ENCODE peak calls at places on chromosome 5, in ten cellular contexts. One of them, this sample, is unnamed.
A peak's percentile ranks its signal among the peaks of the same experiment; 100 is the strongest.

GRCh38 chr5:129063483-129064136 is 30.9 kb upstream of the ISOC1 start:
- DNase-seq in HCT116: no peak
- DNase-seq in WTC11: no peak
- DNase-seq in A549: no peak
- DNase-seq in SK-N-SH: peak; percentile 54
- DNase-seq in H1: no peak
- DNase-seq in HepG2: no peak
- DNase-seq in NB4: no peak
- DNase-seq in K562: no peak
- DNase-seq in GM12878: no peak
- DNase-seq in this sample: peak; percentile 74

GRCh38 chr5:181043285-181044092 is 3.4 kb downstream of the BTNL9 start:
- DNase-seq in HCT116: no peak
- DNase-seq in WTC11: no peak
- DNase-seq in A549: peak; percentile 43
- DNase-seq in SK-N-SH: no peak
- DNase-seq in H1: no peak
- DNase-seq in HepG2: no peak
- DNase-seq in NB4: no peak
- DNase-seq in K562: peak; percentile 31
- DNase-seq in GM12878: no peak
- DNase-seq in this sample: no peak

GRCh38 chr5:176542596-176543427 is 5.6 kb upstream of the RNF44 start:
- DNase-seq in HCT116: no peak
- DNase-seq in WTC11: peak; percentile 50
- DNase-seq in A549: no peak
- DNase-seq in SK-N-SH: peak; percentile 89
- DNase-seq in H1: peak; percentile 84
- DNase-seq in HepG2: no peak
- DNase-seq in NB4: peak; percentile 72
- DNase-seq in K562: peak; percentile 85
- DNase-seq in GM12878: no peak
- DNase-seq in this sample: no peak

GRCh38 chr5:89849819-89850515 is 559.6 kb downstream of the CETN3 start:
- DNase-seq in HCT116: no peak
- DNase-seq in WTC11: peak; percentile 29
- DNase-seq in A549: no peak
- DNase-seq in SK-N-SH: no peak
- DNase-seq in H1: no peak
- DNase-seq in HepG2: no peak
- DNase-seq in NB4: no peak
- DNase-seq in K562: no peak
- DNase-seq in GM12878: no peak
- DNase-seq in this sample: no peak

GRCh38 chr5:180563994-180564393 is 27.3 kb downstream of the SCGB3A1 start:
- DNase-seq in HCT116: no peak
- DNase-seq in WTC11: no peak
- DNase-seq in A549: no peak
- DNase-seq in SK-N-SH: no peak
- DNase-seq in H1: no peak
- DNase-seq in HepG2: no peak
- DNase-seq in NB4: no peak
- DNase-seq in K562: no peak
- DNase-seq in GM12878: peak; percentile 12
- DNase-seq in this sample: no peak

GRCh38 chr5:109739741-109740140 is 50.0 kb downstream of the MAN2A1 start:
- DNase-seq in HCT116: no peak
- DNase-seq in WTC11: peak; percentile 21
- DNase-seq in A549: no peak
- DNase-seq in SK-N-SH: no peak
- DNase-seq in H1: no peak
- DNase-seq in HepG2: no peak
- DNase-seq in NB4: no peak
- DNase-seq in K562: no peak
- DNase-seq in GM12878: no peak
- DNase-seq in this sample: peak; percentile 56

GRCh38 chr5:159003045-159004030 is 96.4 kb downstream of the EBF1 start:
- DNase-seq in HCT116: no peak
- DNase-seq in WTC11: no peak
- DNase-seq in A549: peak; percentile 13
- DNase-seq in SK-N-SH: no peak
- DNase-seq in H1: no peak
- DNase-seq in HepG2: no peak
- DNase-seq in NB4: no peak
- DNase-seq in K562: no peak
- DNase-seq in GM12878: no peak
- DNase-seq in this sample: peak; percentile 40

GRCh38 chr5:31220968-31221367 is 27.5 kb downstream of the CDH6 start:
- DNase-seq in HCT116: no peak
- DNase-seq in WTC11: no peak
- DNase-seq in A549: no peak
- DNase-seq in SK-N-SH: no peak
- DNase-seq in H1: no peak
- DNase-seq in HepG2: peak; percentile 12
- DNase-seq in NB4: no peak
- DNase-seq in K562: no peak
- DNase-seq in GM12878: no peak
- DNase-seq in this sample: no peak

GRCh38 chr5:117488976-117489500 is 914.4 kb upstream of the SEMA6A start:
- DNase-seq in HCT116: no peak
- DNase-seq in WTC11: no peak
- DNase-seq in A549: no peak
- DNase-seq in SK-N-SH: no peak
- DNase-seq in H1: no peak
- DNase-seq in HepG2: no peak
- DNase-seq in NB4: no peak
- DNase-seq in K562: no peak
- DNase-seq in GM12878: no peak
- DNase-seq in this sample: no peak

GRCh38 chr5:78252715-78253114 is 41.8 kb downstream of the AP3B1 start:
- DNase-seq in HCT116: no peak
- DNase-seq in WTC11: no peak
- DNase-seq in A549: no peak
- DNase-seq in SK-N-SH: no peak
- DNase-seq in H1: no peak
- DNase-seq in HepG2: no peak
- DNase-seq in NB4: no peak
- DNase-seq in K562: no peak
- DNase-seq in GM12878: no peak
- DNase-seq in this sample: no peak

GRCh38 chr5:165135551-165135950 is 1630.1 kb downstream of the MAT2B start:
- DNase-seq in HCT116: no peak
- DNase-seq in WTC11: no peak
- DNase-seq in A549: no peak
- DNase-seq in SK-N-SH: peak; percentile 3
- DNase-seq in H1: no peak
- DNase-seq in HepG2: no peak
- DNase-seq in NB4: no peak
- DNase-seq in K562: no peak
- DNase-seq in GM12878: no peak
- DNase-seq in this sample: no peak

GRCh38 chr5:141799507-141800167 is 78.6 kb downstream of the PCDH1 start:
- DNase-seq in HCT116: no peak
- DNase-seq in WTC11: no peak
- DNase-seq in A549: no peak
- DNase-seq in SK-N-SH: no peak
- DNase-seq in H1: no peak
- DNase-seq in HepG2: no peak
- DNase-seq in NB4: no peak
- DNase-seq in K562: no peak
- DNase-seq in GM12878: no peak
- DNase-seq in this sample: no peak

GRCh38 chr5:111670826-111671492 is 86.0 kb downstream of the NREP start:
- DNase-seq in HCT116: no peak
- DNase-seq in WTC11: no peak
- DNase-seq in A549: no peak
- DNase-seq in SK-N-SH: no peak
- DNase-seq in H1: no peak
- DNase-seq in HepG2: no peak
- DNase-seq in NB4: no peak
- DNase-seq in K562: no peak
- DNase-seq in GM12878: no peak
- DNase-seq in this sample: peak; percentile 15
- TF ChIP-seq MAX in HCT116: no peak
- TF ChIP-seq MAX in WTC11: no peak
- TF ChIP-seq MAX in A549: no peak
- TF ChIP-seq MAX in SK-N-SH: no peak
- TF ChIP-seq MAX in H1: no peak
- TF ChIP-seq MAX in HepG2: no peak
- TF ChIP-seq MAX in NB4: no peak
- TF ChIP-seq MAX in K562: no peak
- TF ChIP-seq MAX in GM12878: no peak
- TF ChIP-seq MAX in this sample: no peak

GRCh38 chr5:1010181-1010510 is 1.5 kb downstream of the NKD2 start:
- DNase-seq in HCT116: no peak
- DNase-seq in WTC11: no peak
- DNase-seq in A549: peak; percentile 43
- DNase-seq in SK-N-SH: no peak
- DNase-seq in H1: no peak
- DNase-seq in HepG2: peak; percentile 56
- DNase-seq in NB4: peak; percentile 75
- DNase-seq in K562: peak; percentile 49
- DNase-seq in GM12878: no peak
- DNase-seq in this sample: no peak
- TF ChIP-seq MAX in HCT116: no peak
- TF ChIP-seq MAX in WTC11: no peak
- TF ChIP-seq MAX in A549: no peak
- TF ChIP-seq MAX in SK-N-SH: no peak
- TF ChIP-seq MAX in H1: no peak
- TF ChIP-seq MAX in HepG2: peak; percentile 52
- TF ChIP-seq MAX in NB4: peak; percentile 70
- TF ChIP-seq MAX in K562: no peak
- TF ChIP-seq MAX in GM12878: no peak
- TF ChIP-seq MAX in this sample: no peak

GRCh38 chr5:134575316-134575715 is 49.8 kb downstream of the JADE2 start:
- DNase-seq in HCT116: no peak
- DNase-seq in WTC11: no peak
- DNase-seq in A549: no peak
- DNase-seq in SK-N-SH: no peak
- DNase-seq in H1: no peak
- DNase-seq in HepG2: no peak
- DNase-seq in NB4: no peak
- DNase-seq in K562: no peak
- DNase-seq in GM12878: no peak
- DNase-seq in this sample: no peak
- TF ChIP-seq MAX in HCT116: no peak
- TF ChIP-seq MAX in WTC11: no peak
- TF ChIP-seq MAX in A549: no peak
- TF ChIP-seq MAX in SK-N-SH: no peak
- TF ChIP-seq MAX in H1: no peak
- TF ChIP-seq MAX in HepG2: no peak
- TF ChIP-seq MAX in NB4: no peak
- TF ChIP-seq MAX in K562: no peak
- TF ChIP-seq MAX in GM12878: no peak
- TF ChIP-seq MAX in this sample: no peak

GRCh38 chr5:130110333-130110732 is 206.1 kb downstream of the CHSY3 start:
- DNase-seq in HCT116: no peak
- DNase-seq in WTC11: no peak
- DNase-seq in A549: no peak
- DNase-seq in SK-N-SH: no peak
- DNase-seq in H1: no peak
- DNase-seq in HepG2: no peak
- DNase-seq in NB4: no peak
- DNase-seq in K562: no peak
- DNase-seq in GM12878: no peak
- DNase-seq in this sample: no peak
- TF ChIP-seq MAX in HCT116: no peak
- TF ChIP-seq MAX in WTC11: no peak
- TF ChIP-seq MAX in A549: no peak
- TF ChIP-seq MAX in SK-N-SH: no peak
- TF ChIP-seq MAX in H1: no peak
- TF ChIP-seq MAX in HepG2: no peak
- TF ChIP-seq MAX in NB4: no peak
- TF ChIP-seq MAX in K562: no peak
- TF ChIP-seq MAX in GM12878: no peak
- TF ChIP-seq MAX in this sample: no peak

DNA sequence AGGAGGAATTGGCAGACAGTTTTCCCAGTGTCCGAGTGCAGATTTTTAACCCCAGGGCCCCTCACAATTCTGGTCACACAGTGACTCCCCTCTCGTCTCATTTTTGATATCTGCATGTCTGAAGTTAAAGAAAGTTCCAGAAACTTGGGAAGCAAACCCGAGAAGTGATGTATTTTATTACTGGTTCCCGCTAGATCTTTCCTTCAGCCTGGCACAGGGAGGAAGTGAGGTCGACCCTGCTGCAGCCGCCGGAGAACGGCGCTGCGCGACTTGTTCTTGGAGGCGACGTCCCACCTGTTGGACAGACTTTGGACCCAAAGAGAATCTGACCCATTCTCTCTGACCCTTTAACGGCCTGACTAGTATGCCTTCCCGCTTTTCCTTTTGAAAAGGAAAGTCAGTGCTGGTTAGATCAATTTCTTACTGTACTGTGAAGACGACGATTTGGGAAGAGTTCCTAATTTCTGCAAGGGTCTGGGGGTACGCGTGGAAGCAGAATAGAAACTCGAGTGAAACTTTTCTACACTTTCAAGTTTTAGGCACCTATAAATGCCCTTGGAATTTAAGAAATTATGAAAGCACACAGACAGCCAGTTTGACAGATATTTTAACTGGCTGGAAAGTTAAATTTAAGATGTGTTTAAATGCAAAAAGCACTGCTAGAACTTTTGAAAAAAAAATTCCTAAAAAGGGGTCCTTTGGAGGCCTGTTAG is 748 bp downstream of the OTULIN start:
- DNase-seq in HCT116: no peak
- DNase-seq in WTC11: no peak
- DNase-seq in A549: peak; percentile 46
- DNase-seq in SK-N-SH: peak; percentile 53
- DNase-seq in H1: no peak
- DNase-seq in HepG2: peak; percentile 70
- DNase-seq in NB4: peak; percentile 64
- DNase-seq in K562: no peak
- DNase-seq in GM12878: no peak
- DNase-seq in this sample: peak; percentile 41
- TF ChIP-seq MAX in HCT116: no peak
- TF ChIP-seq MAX in WTC11: no peak
- TF ChIP-seq MAX in A549: no peak
- TF ChIP-seq MAX in SK-N-SH: no peak
- TF ChIP-seq MAX in H1: peak; percentile 58
- TF ChIP-seq MAX in HepG2: peak; percentile 66
- TF ChIP-seq MAX in NB4: no peak
- TF ChIP-seq MAX in K562: no peak
- TF ChIP-seq MAX in GM12878: no peak
- TF ChIP-seq MAX in this sample: no peak